ENCODE peak calls at places on chromosomes 3 and 15, in nine cellular contexts. G is NCI-H1105 treated with DMSO at 0.1 percent for 48 hours; Q is AG09309; F is COR-L47; T is stimulated activated CD4-positive, alpha-beta T cell treated with anti-CD3 and anti-CD28 coated beads, Interleukin-2, amount 100 ng/mL, for 48 hours; W is stimulated activated CD8-positive, alpha-beta memory T cell treated with anti-CD3 and anti-CD28 coated beads, Interleukin-15, amount 100 ng/mL, for 48 hours; N is cardiac muscle cell; J is neural progenitor cell; U is NCI-H2081. R is an unnamed sample.

GRCh38 chr15:60620707-60621106 is 141.8 kb upstream of the ICE2 start:
- DNase-seq in G (no peak), Q (peak; percentile 18), F (no peak), T (no peak), W (no peak), N (peak; percentile 30), J (no peak), U (no peak), R (no peak)

GRCh38 chr3:188542196-188542595 is 388.2 kb downstream of the LPP start:
- DNase-seq in G (peak; percentile 19), Q (no peak), F (no peak), T (no peak), W (no peak), N (no peak), J (no peak), U (peak; percentile 55), R (no peak)

GRCh38 chr3:39812537-39812936 is 3.1 kb downstream of the MYRIP start:
- DNase-seq in G (peak; percentile 6), Q (no peak), F (no peak), T (no peak), W (no peak), N (peak; percentile 29), J (peak; percentile 43), U (peak; percentile 24), R (no peak)

GRCh38 chr3:126300001-126300760 is 57.0 kb downstream of the KLF15 start:
- DNase-seq in G (no peak), Q (no peak), F (no peak), T (no peak), W (no peak), N (no peak), J (no peak), U (no peak), R (no peak)

GRCh38 chr3:161348791-161349400 is 22.4 kb downstream of the SPTSSB start:
- DNase-seq in G (no peak), Q (no peak), F (no peak), T (no peak), W (no peak), N (no peak), J (no peak), U (no peak), R (no peak)

GRCh38 chr3:174675426-174675825 is 183.7 kb upstream of the NAALADL2 start:
- DNase-seq in G (no peak), Q (no peak), F (no peak), T (no peak), W (no peak), N (no peak), J (no peak), U (no peak), R (no peak)

GRCh38 chr15:78307977-78308376 is 8.6 kb upstream of the SKIC8 start:
- DNase-seq in G (no peak), Q (no peak), F (no peak), T (no peak), W (no peak), N (no peak), J (no peak), U (no peak), R (no peak)

GRCh38 chr3:37030573-37030972 is 37.3 kb downstream of the MLH1 start:
- DNase-seq in G (no peak), Q (no peak), F (no peak), T (no peak), W (no peak), N (no peak), J (no peak), U (no peak), R (no peak)

GRCh38 chr3:112814256-112814655 is 32.4 kb downstream of the CD200R1L start:
- DNase-seq in G (no peak), Q (peak; percentile 76), F (peak; percentile 24), T (no peak), W (no peak), N (peak; percentile 91), J (peak; percentile 34), U (peak; percentile 29), R (no peak)

GRCh38 chr3:13769422-13769821 is 110.4 kb downstream of the WNT7A start:
- DNase-seq in G (no peak), Q (no peak), F (no peak), T (no peak), W (no peak), N (no peak), J (no peak), U (no peak), R (no peak)

GRCh38 chr3:147368151-147368550 is 38.2 kb downstream of the ZIC4 start:
- DNase-seq in G (no peak), Q (no peak), F (no peak), T (no peak), W (no peak), N (no peak), J (no peak), U (no peak), R (no peak)

GRCh38 chr15:101841656-101842055 is 29.7 kb downstream of the OR4F15 start:
- DNase-seq in G (no peak), Q (no peak), F (no peak), T (no peak), W (no peak), N (no peak), J (peak; percentile 6), U (no peak), R (no peak)

GRCh38 chr3:113552851-113553250 is 20.5 kb downstream of the SIDT1 start:
- DNase-seq in G (no peak), Q (no peak), F (peak; percentile 10), T (no peak), W (no peak), N (no peak), J (no peak), U (no peak), R (no peak)

GRCh38 chr3:5002871-5003247 is 23.6 kb downstream of the BHLHE40 start:
- DNase-seq in G (no peak), Q (no peak), F (no peak), T (no peak), W (no peak), N (no peak), J (no peak), U (no peak), R (no peak)

GRCh38 chr3:2706836-2707210 is 403.4 kb downstream of the IL5RA start:
- DNase-seq in G (no peak), Q (no peak), F (no peak), T (no peak), W (no peak), N (no peak), J (no peak), U (no peak), R (no peak)

GRCh38 chr15:92012368-92012629 is 158.8 kb downstream of the SLCO3A1 start:
- DNase-seq in G (no peak), Q (no peak), F (no peak), T (peak; percentile 5), W (no peak), N (peak; percentile 6), J (no peak), U (no peak), R (no peak)

GRCh38 chr3:32320080-32320479 is 71.6 kb upstream of the CMTM7 start:
- DNase-seq in G (no peak), Q (no peak), F (no peak), T (no peak), W (no peak), N (no peak), J (no peak), U (peak; percentile 8), R (no peak)

GRCh38 chr15:38049876-38050275 is 115.4 kb downstream of the TMCO5A start:
- DNase-seq in G (no peak), Q (no peak), F (no peak), T (no peak), W (no peak), N (peak; percentile 45), J (no peak), U (no peak), R (no peak)

GRCh38 chr15:77747175-77748077 is 114.7 kb upstream of the LINGO1 start:
- DNase-seq in G (no peak), Q (no peak), F (no peak), T (no peak), W (no peak), N (no peak), J (no peak), U (no peak), R (no peak)

GRCh38 chr3:15361494-15362214 is 29.3 kb upstream of the SH3BP5 start:
- DNase-seq in G (no peak), Q (no peak), F (no peak), T (peak; percentile 57), W (peak; percentile 35), N (peak; percentile 17), J (peak; percentile 66), U (no peak), R (no peak)